ENCODE peak calls at places on chromosomes 1 and 21, in four cellular contexts. K is tibial nerve, D is lung, U is endodermal cell. E is an unnamed sample.
A peak's percentile ranks its signal among the peaks of the same experiment; 100 is the strongest.

GRCh38 chr1:91611498-91611917 is 110.9 kb downstream of the CDC7 start:
- DNase-seq in K (no peak), D (no peak), U (peak; percentile 82), E (peak; percentile 52)

GRCh38 chr1:151612506-151613274 is 840 bp downstream of the SNX27 start:
- DNase-seq in K (peak; percentile 33), D (peak; percentile 36), U (peak; percentile 80), E (peak; percentile 24)

GRCh38 chr1:94887603-94888171 is 39.2 kb downstream of the CNN3 start:
- DNase-seq in K (no peak), D (no peak), U (peak; percentile 90), E (no peak)

GRCh38 chr1:111454859-111455641 is 5.8 kb downstream of the ATP5PB start:
- DNase-seq in K (no peak), D (no peak), U (no peak), E (no peak)

GRCh38 chr21:18449586-18449985 is 46.0 kb upstream of the TMPRSS15 start:
- DNase-seq in K (no peak), D (no peak), U (no peak), E (peak; percentile 3)

GRCh38 chr1:96236156-96236739 is 485.3 kb upstream of the PTBP2 start:
- DNase-seq in K (peak; percentile 76), D (no peak), U (peak; percentile 65), E (peak; percentile 17)

GRCh38 chr1:176949033-176949662 is 215.4 kb downstream of the ASTN1 start:
- DNase-seq in K (no peak), D (peak; percentile 42), U (peak; percentile 96), E (peak; percentile 20)

GRCh38 chr21:39397651-39398385 is 47.8 kb downstream of the LCA5L start:
- DNase-seq in K (no peak), D (no peak), U (no peak), E (no peak)

GRCh38 chr1:10824821-10825540 is 28.5 kb upstream of the CASZ1 start:
- DNase-seq in K (no peak), D (no peak), U (peak; percentile 82), E (peak; percentile 94)

GRCh38 chr1:24236170-24237045 is 49.3 kb upstream of the IFNLR1 start:
- DNase-seq in K (no peak), D (peak; percentile 63), U (peak; percentile 75), E (peak; percentile 86)

GRCh38 chr1:3428899-3429298 is 25.6 kb upstream of the ARHGEF16 start:
- DNase-seq in K (no peak), D (no peak), U (no peak), E (no peak)

GRCh38 chr1:168469690-168470089 is 74.1 kb downstream of the XCL2 start:
- DNase-seq in K (peak; percentile 45), D (no peak), U (peak; percentile 58), E (no peak)

GRCh38 chr1:79089946-79090345 is 83.4 kb upstream of the ADGRL4 start:
- DNase-seq in K (no peak), D (no peak), U (no peak), E (no peak)

GRCh38 chr1:99986656-99987225 is 16.9 kb downstream of the SLC35A3 start:
- DNase-seq in K (no peak), D (no peak), U (no peak), E (no peak)

GRCh38 chr1:30795026-30795425 is 37.5 kb upstream of the LAPTM5 start:
- DNase-seq in K (no peak), D (peak; percentile 52), U (no peak), E (no peak)

GRCh38 chr1:9376430-9376829 is 83.7 kb downstream of the SPSB1 start:
- DNase-seq in K (no peak), D (no peak), U (no peak), E (no peak)

GRCh38 chr1:175287377-175287776 is 94.8 kb upstream of the KIAA0040 start:
- DNase-seq in K (no peak), D (no peak), U (no peak), E (no peak)

GRCh38 chr1:96472471-96472870 is 249.1 kb upstream of the PTBP2 start:
- DNase-seq in K (no peak), D (no peak), U (no peak), E (no peak)

GRCh38 chr1:222918746-222919477 is 104.1 kb downstream of the DISP1 start:
- DNase-seq in K (no peak), D (no peak), U (no peak), E (no peak)

GRCh38 chr1:213569816-213570150 is 418.0 kb upstream of the PROX1 start:
- DNase-seq in K (no peak), D (no peak), U (no peak), E (no peak)

GRCh38 chr21:32463367-32463766 is 50.9 kb downstream of the EVA1C start:
- DNase-seq in K (no peak), D (no peak), U (no peak), E (no peak)

GRCh38 chr1:172499636-172500141 is 33.3 kb upstream of the SUCO start:
- DNase-seq in K (no peak), D (peak; percentile 49), U (peak; percentile 56), E (peak; percentile 17)

GRCh38 chr1:174990382-174990999 is 9.3 kb upstream of the CACYBP start:
- DNase-seq in K (no peak), D (no peak), U (no peak), E (peak; percentile 62)

GRCh38 chr1:18938707-18939070 is 17.8 kb downstream of the IFFO2 start:
- DNase-seq in K (no peak), D (no peak), U (no peak), E (no peak)

GRCh38 chr1:117095237-117095636 is 26.3 kb downstream of the TRIM45 start:
- DNase-seq in K (no peak), D (no peak), U (no peak), E (no peak)

GRCh38 chr1:226548281-226549093 is at the start of gene STUM:
- DNase-seq in K (no peak), D (no peak), U (peak; percentile 83), E (peak; percentile 73)

GRCh38 chr1:44423706-44424546 is 18.9 kb downstream of the RNF220 start:
- DNase-seq in K (no peak), D (peak; percentile 87), U (no peak), E (peak; percentile 74)

GRCh38 chr1:31703431-31704260 is at the start of gene COL16A1:
- DNase-seq in K (peak; percentile 66), D (peak; percentile 51), U (peak; percentile 85), E (peak; percentile 72)

GRCh38 chr1:81254560-81254959 is 546.2 kb upstream of the ADGRL2 start:
- DNase-seq in K (no peak), D (no peak), U (peak; percentile 83), E (no peak)

GRCh38 chr1:154497026-154497806 is 4.8 kb upstream of the TDRD10 start:
- DNase-seq in K (peak; percentile 15), D (no peak), U (peak; percentile 58), E (no peak)

GRCh38 chr21:15735409-15735808 is 5.6 kb downstream of the USP25 start:
- DNase-seq in K (no peak), D (no peak), U (no peak), E (no peak)

GRCh38 chr1:19036049-19036546 is 79.6 kb upstream of the IFFO2 start:
- DNase-seq in K (no peak), D (no peak), U (peak; percentile 50), E (no peak)

GRCh38 chr1:109719337-109719837 is 7.3 kb downstream of the GSTM5 start:
- DNase-seq in K (no peak), D (no peak), U (no peak), E (no peak)

GRCh38 chr1:202235856-202236837 is 42.5 kb downstream of the LGR6 start:
- DNase-seq in K (peak; percentile 52), D (peak; percentile 75), U (peak; percentile 97), E (peak; percentile 100)

GRCh38 chr1:77900687-77901293 is 12.4 kb downstream of the NEXN start:
- DNase-seq in K (peak; percentile 30), D (no peak), U (peak; percentile 75), E (peak; percentile 56)

GRCh38 chr1:40133122-40133665 is 28.0 kb upstream of the RLF start:
- DNase-seq in K (no peak), D (no peak), U (no peak), E (no peak)

GRCh38 chr1:247322849-247323586 is 8.6 kb downstream of the ZNF496 start:
- DNase-seq in K (no peak), D (no peak), U (no peak), E (no peak)

GRCh38 chr1:231923461-231924132 is 297.0 kb downstream of the DISC1 start:
- DNase-seq in K (no peak), D (no peak), U (peak; percentile 29), E (no peak)

GRCh38 chr1:213905315-213905714 is 82.5 kb upstream of the PROX1 start:
- DNase-seq in K (no peak), D (no peak), U (no peak), E (no peak)

GRCh38 chr21:44958471-44959191 is 18.8 kb downstream of the SLX9 start:
- DNase-seq in K (peak; percentile 82), D (no peak), U (no peak), E (no peak)
- H3K27ac ChIP-seq in K (peak overlapping the region; percentile 11), D (peak overlapping the region; percentile 47), U (peak overlapping the region; percentile 85), E (peak overlapping the region; percentile 33)

GRCh38 chr1:192122668-192123067 is 35.6 kb upstream of the RGS18 start:
- DNase-seq in K (no peak), D (no peak), U (no peak), E (no peak)

GRCh38 chr1:192131914-192132313 is 26.3 kb upstream of the RGS18 start:
- DNase-seq in K (no peak), D (no peak), U (no peak), E (no peak)

GRCh38 chr1:192123212-192123611 is 35.0 kb upstream of the RGS18 start:
- DNase-seq in K (no peak), D (no peak), U (no peak), E (no peak)

GRCh38 chr1:192130175-192130574 is 28.1 kb upstream of the RGS18 start:
- DNase-seq in K (no peak), D (no peak), U (no peak), E (no peak)

DNA sequence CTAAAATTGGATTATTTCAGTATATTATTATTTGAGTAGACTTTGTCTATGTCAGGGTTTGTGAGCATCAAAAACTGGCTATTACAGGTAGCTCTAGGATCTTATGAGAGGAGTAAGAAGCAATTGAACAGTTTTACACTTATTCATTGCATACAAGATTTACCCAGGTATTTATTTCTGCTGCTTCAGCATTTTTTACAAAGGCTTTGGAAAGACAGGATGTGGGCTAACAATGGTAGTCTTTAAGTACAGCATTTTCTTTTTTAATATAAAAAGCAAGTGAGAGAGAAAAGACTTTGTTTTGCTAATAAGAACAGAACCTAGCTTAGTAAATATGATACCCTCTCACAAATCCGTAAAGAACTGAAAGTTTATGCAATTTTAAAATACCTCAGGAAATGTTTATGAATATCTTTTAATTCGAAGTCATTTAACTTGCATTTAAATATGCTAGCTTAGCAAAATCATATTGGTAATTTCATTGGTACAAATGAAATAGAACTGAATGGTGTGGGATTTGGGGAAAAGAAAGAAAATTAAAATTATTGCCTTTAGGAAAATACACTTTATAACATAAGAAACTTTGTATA is 32.1 kb upstream of the RGS18 start:
- DNase-seq in K (no peak), D (no peak), U (no peak), E (no peak)
- TF ChIP-seq CTCF in K (no peak), D (no peak), U (no peak), E (no peak)

GRCh38 chr1:201113451-201114244 is 1.4 kb upstream of the CACNA1S start:
- DNase-seq in K (no peak), D (no peak), U (no peak), E (no peak)
- H3K27ac ChIP-seq in K (no peak overlapping the region), D (no peak overlapping the region), U (no peak overlapping the region), E (peak overlapping the region; percentile 57)

GRCh38 chr1:119582801-119583200 is 65.3 kb downstream of the ZNF697 start:
- DNase-seq in K (peak; percentile 50), D (peak; percentile 47), U (peak; percentile 88), E (peak; percentile 48)
- TF ChIP-seq CTCF in K (peak; percentile 36), D (peak; percentile 34), U (peak; percentile 83), E (peak; percentile 37)